ENCODE peak calls at places on chromosomes 5 and 9, in five cellular contexts. H is neuronal stem cell, K is IMR-90, P is H1, Z is trophoblast cell. S is an unnamed sample.

GRCh38 chr5:125219710-125220109 is 473.3 kb upstream of the ZNF608 start:
- DNase-seq in H (no peak), K (no peak), P (no peak), Z (no peak), S (no peak)

GRCh38 chr9:92133949-92134604 is 18.9 kb upstream of the SPTLC1 start:
- DNase-seq in H (peak; percentile 76), K (peak; percentile 77), P (peak; percentile 96), Z (peak; percentile 81), S (peak; percentile 96)

GRCh38 chr5:159061186-159061796 is 38.4 kb downstream of the EBF1 start:
- DNase-seq in H (peak; percentile 57), K (peak; percentile 78), P (no peak), Z (no peak), S (no peak)

GRCh38 chr5:135046661-135047346 is 12.8 kb upstream of the PITX1 start:
- DNase-seq in H (no peak), K (no peak), P (no peak), Z (peak; percentile 82), S (no peak)

GRCh38 chr9:131701789-131702337 is 38.0 kb downstream of the RAPGEF1 start:
- DNase-seq in H (no peak), K (peak; percentile 49), P (no peak), Z (no peak), S (peak; percentile 70)

GRCh38 chr5:11955386-11955785 is 51.1 kb upstream of the CTNND2 start:
- DNase-seq in H (no peak), K (no peak), P (no peak), Z (peak; percentile 65), S (no peak)

GRCh38 chr5:138961221-138961620 is 86.1 kb upstream of the LRRTM2 start:
- DNase-seq in H (no peak), K (no peak), P (no peak), Z (no peak), S (no peak)

GRCh38 chr9:131876486-131876885 is 136.6 kb upstream of the RAPGEF1 start:
- DNase-seq in H (no peak), K (no peak), P (no peak), Z (no peak), S (no peak)

GRCh38 chr5:39015743-39016586 is 58.2 kb downstream of the RICTOR start:
- DNase-seq in H (no peak), K (peak; percentile 90), P (no peak), Z (no peak), S (no peak)

GRCh38 chr9:130053109-130053503 is 600 bp upstream of the GPR107 start:
- DNase-seq in H (no peak), K (no peak), P (no peak), Z (no peak), S (no peak)
- H3K14ac ChIP-seq in H (no peak overlapping the region), K (peak overlapping the region; percentile 96), P (no peak overlapping the region), Z (peak overlapping the region; percentile 92), S (no peak overlapping the region)

GRCh38 chr5:14142856-14143508 is at the start of gene TRIO:
- DNase-seq in H (peak; percentile 93), K (peak; percentile 91), P (peak; percentile 99), Z (peak; percentile 78), S (peak; percentile 91)

GRCh38 chr5:14143509-14143842 is 334 bp downstream of the TRIO start:
- DNase-seq in H (no peak), K (no peak), P (no peak), Z (no peak), S (no peak)

GRCh38 chr5:14145356-14146334 is 2.5 kb downstream of the TRIO start:
- DNase-seq in H (no peak), K (peak; percentile 84), P (no peak), Z (no peak), S (no peak)

GRCh38 chr5:14143843-14144585 is 872 bp downstream of the TRIO start:
- DNase-seq in H (no peak), K (no peak), P (peak; percentile 66), Z (no peak), S (peak; percentile 45)

GRCh38 chr5:14144586-14145355 is 1.6 kb downstream of the TRIO start:
- DNase-seq in H (peak; percentile 49), K (peak; percentile 52), P (peak; percentile 74), Z (no peak), S (peak; percentile 51)
- H3K14ac ChIP-seq in H (peak overlapping the region; percentile 31), K (peak overlapping the region; percentile 99), P (no peak overlapping the region), Z (peak overlapping the region; percentile 99), S (peak overlapping the region; percentile 90)

GRCh38 chr9:107588393-107588792 is 98.8 kb upstream of the KLF4 start:
- DNase-seq in H (no peak), K (no peak), P (no peak), Z (no peak), S (no peak)

GRCh38 chr9:107597743-107598217 is 108.2 kb upstream of the KLF4 start:
- DNase-seq in H (no peak), K (no peak), P (no peak), Z (no peak), S (peak; percentile 35)

GRCh38 chr9:107592439-107592838 is 102.9 kb upstream of the KLF4 start:
- DNase-seq in H (no peak), K (no peak), P (no peak), Z (no peak), S (no peak)

GRCh38 chr9:107587175-107587963 is 97.8 kb upstream of the KLF4 start:
- DNase-seq in H (no peak), K (no peak), P (no peak), Z (no peak), S (no peak)

DNA sequence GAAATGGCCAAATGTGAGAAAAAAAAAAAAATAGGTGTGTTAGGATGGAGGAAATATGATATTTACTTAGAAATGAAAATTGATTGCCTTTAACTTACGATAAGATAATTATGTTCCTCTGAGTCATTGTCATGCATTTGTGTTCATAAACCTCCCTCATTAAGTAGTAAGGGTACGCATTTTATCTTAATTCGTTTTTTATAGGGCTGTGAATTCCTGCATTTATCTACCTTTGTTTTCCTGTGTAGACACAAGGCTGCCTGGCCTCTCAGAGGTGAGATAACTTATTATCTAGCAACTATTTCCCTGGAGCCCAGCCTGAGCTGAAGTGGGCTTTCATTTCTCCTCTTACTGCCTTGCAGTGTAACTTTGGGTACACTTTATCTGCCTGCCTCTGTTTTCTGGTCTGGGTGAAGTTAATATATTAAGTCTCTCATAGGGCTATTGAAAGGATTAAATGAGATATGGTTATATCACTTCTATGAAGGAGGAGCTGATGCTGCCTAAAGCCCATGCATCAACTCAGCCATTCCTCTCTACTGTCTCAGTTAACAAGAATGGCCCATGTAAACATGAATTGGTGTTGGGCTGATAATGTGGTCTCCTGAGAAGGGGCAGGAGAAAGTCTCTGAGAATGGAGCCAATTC is 103.8 kb upstream of the KLF4 start:
- DNase-seq in H (no peak), K (no peak), P (no peak), Z (no peak), S (no peak)
- H3K14ac ChIP-seq in H (no peak overlapping the region), K (no peak overlapping the region), P (no peak overlapping the region), Z (no peak overlapping the region), S (no peak overlapping the region)

DNA sequence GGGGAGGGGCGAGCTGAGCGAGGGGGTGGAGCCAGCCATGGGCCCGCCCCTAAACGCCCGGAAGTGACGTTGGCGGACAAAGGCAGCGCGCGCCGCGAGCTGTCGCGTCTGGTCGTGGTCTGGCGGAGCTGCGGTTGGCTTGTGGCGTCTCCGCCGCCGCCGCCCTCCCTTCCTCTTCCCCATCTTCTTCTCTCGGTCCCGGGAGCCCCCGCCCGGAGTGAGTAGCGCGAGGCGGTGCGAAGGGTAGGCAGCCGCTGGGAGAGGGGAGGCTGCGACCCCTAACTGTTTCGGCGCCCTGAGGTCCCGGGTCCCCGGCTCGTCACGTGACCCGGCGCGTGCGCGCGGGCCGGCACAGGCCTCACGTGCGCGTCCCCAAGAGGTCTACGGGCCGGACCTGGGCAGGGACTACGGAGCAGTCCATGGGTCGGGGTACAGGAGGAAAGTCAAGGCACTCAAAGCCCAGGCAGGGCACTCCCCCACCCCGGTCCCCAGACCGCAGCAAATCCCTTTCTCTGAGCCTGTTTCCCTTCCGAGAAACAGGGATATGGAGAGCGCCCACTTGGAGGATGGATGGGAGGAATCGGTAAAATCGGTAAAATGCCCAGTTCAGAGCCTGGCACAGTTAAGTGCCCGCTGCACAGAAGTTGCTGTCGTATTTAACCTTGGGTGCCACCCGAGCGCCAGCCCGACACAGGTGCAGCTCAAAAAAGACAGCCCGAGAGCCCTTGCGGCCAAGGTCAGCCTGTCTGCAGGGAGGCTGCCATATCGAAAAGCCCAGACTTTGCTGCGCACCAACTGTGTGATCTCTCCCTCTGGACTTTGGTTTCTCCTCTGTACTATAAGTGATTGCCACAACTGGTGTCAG is at the start of gene NTMT1:
- DNase-seq in H (peak; percentile 81), K (peak; percentile 81), P (peak; percentile 98), Z (peak; percentile 84), S (peak; percentile 80)
- H3K14ac ChIP-seq in H (no peak within 1 kb of the TSS), K (peak within 1 kb of the TSS; percentile 91), P (no peak within 1 kb of the TSS), Z (peak within 1 kb of the TSS; percentile 98), S (peak within 1 kb of the TSS; percentile 97)

GRCh38 chr9:6008169-6008979 is 7.0 kb downstream of the RANBP6 start:
- DNase-seq in H (peak; percentile 96), K (peak; percentile 99), P (peak; percentile 85), Z (peak; percentile 96), S (peak; percentile 98)

GRCh38 chr9:6006968-6007769 is 8.3 kb downstream of the RANBP6 start:
- DNase-seq in H (peak; percentile 79), K (peak; percentile 71), P (peak; percentile 92), Z (peak; percentile 77), S (peak; percentile 96)

GRCh38 chr9:6007770-6008168 is 7.7 kb downstream of the RANBP6 start:
- DNase-seq in H (peak; percentile 89), K (peak; percentile 42), P (peak; percentile 85), Z (peak; percentile 22), S (peak; percentile 86)
- H3K14ac ChIP-seq in H (peak overlapping the region; percentile 89), K (no peak overlapping the region), P (no peak overlapping the region), Z (peak overlapping the region; percentile 76), S (no peak overlapping the region)

GRCh38 chr9:126376311-126376902 is 49.8 kb downstream of the MVB12B start:
- DNase-seq in H (peak; percentile 35), K (no peak), P (no peak), Z (no peak), S (no peak)
- H3K14ac ChIP-seq in H (no peak overlapping the region), K (no peak overlapping the region), P (no peak overlapping the region), Z (peak overlapping the region; percentile 96), S (peak overlapping the region; percentile 79)

DNA sequence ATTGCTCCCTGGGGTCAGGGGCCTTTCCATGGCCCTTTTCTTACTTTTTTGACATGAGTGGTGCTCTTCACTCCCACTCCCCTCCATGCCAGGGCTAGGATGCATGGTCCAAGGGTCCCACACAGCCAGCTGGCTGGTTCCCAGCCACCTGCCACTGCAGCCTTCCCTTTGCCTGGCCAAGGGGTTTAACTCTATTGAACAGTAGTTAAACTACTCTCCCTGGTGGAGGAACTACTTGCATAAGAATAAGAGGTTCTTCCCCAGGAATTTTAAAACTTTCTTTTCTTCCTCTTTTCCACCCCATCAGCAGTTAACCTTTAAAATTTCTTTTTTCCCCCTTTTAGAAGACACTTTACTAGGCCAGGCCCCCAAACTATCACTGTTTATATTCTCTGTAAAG is 1532.8 kb upstream of the ACO1 start:
- DNase-seq in H (no peak), K (no peak), P (no peak), Z (no peak), S (peak; percentile 30)
- H3K14ac ChIP-seq in H (no peak overlapping the region), K (no peak overlapping the region), P (no peak overlapping the region), Z (no peak overlapping the region), S (no peak overlapping the region)

GRCh38 chr9:32551491-32552049 is 557 bp upstream of the SMIM27 start:
- DNase-seq in H (peak; percentile 49), K (peak; percentile 36), P (peak; percentile 55), Z (no peak), S (peak; percentile 33)

GRCh38 chr9:32554107-32554506 is 1.7 kb upstream of the TOPORS start:
- DNase-seq in H (no peak), K (peak; percentile 29), P (no peak), Z (no peak), S (no peak)

GRCh38 chr9:32550046-32550608 is 2.0 kb upstream of the SMIM27 start:
- DNase-seq in H (peak; percentile 12), K (peak; percentile 53), P (no peak), Z (no peak), S (no peak)

GRCh38 chr9:32550609-32551490 is 1.3 kb upstream of the SMIM27 start:
- DNase-seq in H (peak; percentile 97), K (peak; percentile 91), P (peak; percentile 97), Z (peak; percentile 76), S (peak; percentile 99)

GRCh38 chr9:32552172-32552872 is at the start of the genes SMIM27 and TOPORS:
- DNase-seq in H (peak; percentile 78), K (peak; percentile 88), P (peak; percentile 89), Z (peak; percentile 93), S (peak; percentile 91)
- H3K14ac ChIP-seq in H (no peak within 1 kb of the TSS), K (peak within 1 kb of the TSS; percentile 97), P (peak within 1 kb of the TSS; percentile 63), Z (peak within 1 kb of the TSS; percentile 91), S (peak within 1 kb of the TSS; percentile 93)